ENCODE peak calls at places on chromosomes 4 and X, in nine cellular contexts. P, C, R, I, E, B, M, U and A are unnamed samples.
A peak's percentile ranks its signal among the peaks of the same experiment; 100 is the strongest.

GRCh38 chrX:727738-728621 is 97.4 kb downstream of the SHOX start:
- DNase-seq in E (no peak), B (no peak), M (no peak), R (no peak), U (no peak), I (no peak), P (no peak), C (no peak), A (no peak)

GRCh38 chr4:26372525-26373172 is 51.8 kb downstream of the RBPJ start:
- DNase-seq in M (peak; percentile 86), C (peak; percentile 30), I (peak; percentile 77), R (peak; percentile 84), P (no peak), B (no peak), U (no peak), E (peak; percentile 57), A (peak; percentile 28)

GRCh38 chrX:47169726-47170515 is 23.7 kb upstream of the UBA1 start:
- DNase-seq in B (no peak), C (peak; percentile 51), R (peak; percentile 29), U (peak; percentile 47), P (peak; percentile 11), E (peak; percentile 45), M (peak; percentile 63), I (peak; percentile 54), A (no peak)

GRCh38 chr4:110620352-110621327 is 2.2 kb downstream of the PITX2 start:
- DNase-seq in E (no peak), I (no peak), C (no peak), M (peak; percentile 25), P (no peak), B (no peak), R (no peak), U (no peak), A (no peak)

GRCh38 chr4:110614981-110615365 is 7.9 kb downstream of the PITX2 start:
- DNase-seq in P (no peak), R (no peak), U (no peak), E (no peak), M (no peak), B (no peak), C (no peak), I (no peak), A (no peak)

GRCh38 chr4:88283661-88284377 is 542 bp downstream of the PPM1K start:
- DNase-seq in E (peak; percentile 80), R (peak; percentile 58), P (peak; percentile 69), B (peak; percentile 50), U (peak; percentile 53), I (peak; percentile 50), C (peak; percentile 70), M (peak; percentile 66), A (no peak)

GRCh38 chr4:32931475-32931874 is 2211.3 kb downstream of the PCDH7 start:
- DNase-seq in U (no peak), E (no peak), C (no peak), B (no peak), R (no peak), M (no peak), I (no peak), P (no peak), A (no peak)

GRCh38 chrX:13051529-13052172 is 7.2 kb upstream of the FAM9C start:
- DNase-seq in P (no peak), I (no peak), B (no peak), R (no peak), U (no peak), C (peak; percentile 28), M (peak; percentile 66), E (peak; percentile 73), A (no peak)

GRCh38 chr4:25330335-25330734 is 17.8 kb downstream of the ZCCHC4 start:
- DNase-seq in B (no peak), R (no peak), C (no peak), U (no peak), E (no peak), M (no peak), P (no peak), I (no peak), A (no peak)

GRCh38 chr4:158817562-158818370 is 48.9 kb downstream of the FNIP2 start:
- DNase-seq in I (no peak), B (no peak), P (no peak), M (peak; percentile 52), U (no peak), C (no peak), R (no peak), E (no peak), A (no peak)

GRCh38 chr4:185792384-185793146 is 19.4 kb downstream of the SORBS2 start:
- DNase-seq in M (peak; percentile 98), P (no peak), E (no peak), U (no peak), B (no peak), R (peak; percentile 97), C (peak; percentile 29), I (peak; percentile 96), A (peak; percentile 96)

GRCh38 chr4:78684196-78685079 is 91.7 kb upstream of the BMP2K start:
- DNase-seq in I (peak; percentile 55), B (no peak), M (peak; percentile 74), R (peak; percentile 16), P (no peak), C (no peak), E (no peak), U (no peak), A (peak; percentile 14)

GRCh38 chr4:76897522-76898384 is at the start of gene SOWAHB:
- DNase-seq in U (no peak), E (peak; percentile 58), C (no peak), I (no peak), B (no peak), P (no peak), M (no peak), R (no peak), A (no peak)

GRCh38 chr4:5760246-5760645 is 49.2 kb downstream of the EVC start:
- DNase-seq in B (no peak), M (no peak), C (no peak), R (no peak), E (no peak), U (no peak), I (no peak), P (no peak), A (no peak)

GRCh38 chr4:21454196-21454595 is 494.4 kb downstream of the KCNIP4 start:
- DNase-seq in U (no peak), C (no peak), M (no peak), I (no peak), R (no peak), P (no peak), B (no peak), E (no peak), A (no peak)

GRCh38 chrX:154013614-154014360 is 5.9 kb downstream of the IRAK1 start:
- DNase-seq in C (no peak), U (no peak), B (no peak), E (peak; percentile 68), P (no peak), M (no peak), I (peak; percentile 10), R (no peak), A (no peak)

GRCh38 chr4:74635490-74636123 is 158.7 kb downstream of the BTC start:
- DNase-seq in I (no peak), M (no peak), C (no peak), E (no peak), B (no peak), P (no peak), R (no peak), U (no peak), A (no peak)

GRCh38 chrX:148914783-148915182 is 414.4 kb downstream of the AFF2 start:
- DNase-seq in P (no peak), B (no peak), E (no peak), R (peak; percentile 14), M (peak; percentile 34), C (no peak), U (no peak), I (no peak), A (no peak)

GRCh38 chrX:131841496-131842410 is 181.3 kb upstream of the STK26 start:
- DNase-seq in R (peak; percentile 42), U (no peak), C (peak; percentile 11), B (no peak), M (peak; percentile 35), P (peak; percentile 22), I (peak; percentile 38), E (peak; percentile 67), A (no peak)
- H3K4me3 ChIP-seq in R (no peak overlapping the region), U (no peak overlapping the region), C (no peak overlapping the region), B (no peak overlapping the region), M (no peak overlapping the region), P (no peak overlapping the region), I (no peak overlapping the region), E (no peak overlapping the region), A (no peak overlapping the region)

GRCh38 chrX:25442501-25442900 is 426.7 kb upstream of the ARX start:
- DNase-seq in M (no peak), R (no peak), B (no peak), U (no peak), C (no peak), I (no peak), E (no peak), P (no peak), A (no peak)
- TF ChIP-seq CTCF in M (no peak), R (no peak), B (no peak), U (no peak), C (no peak), I (no peak), E (no peak), P (no peak), A (no peak)

DNA sequence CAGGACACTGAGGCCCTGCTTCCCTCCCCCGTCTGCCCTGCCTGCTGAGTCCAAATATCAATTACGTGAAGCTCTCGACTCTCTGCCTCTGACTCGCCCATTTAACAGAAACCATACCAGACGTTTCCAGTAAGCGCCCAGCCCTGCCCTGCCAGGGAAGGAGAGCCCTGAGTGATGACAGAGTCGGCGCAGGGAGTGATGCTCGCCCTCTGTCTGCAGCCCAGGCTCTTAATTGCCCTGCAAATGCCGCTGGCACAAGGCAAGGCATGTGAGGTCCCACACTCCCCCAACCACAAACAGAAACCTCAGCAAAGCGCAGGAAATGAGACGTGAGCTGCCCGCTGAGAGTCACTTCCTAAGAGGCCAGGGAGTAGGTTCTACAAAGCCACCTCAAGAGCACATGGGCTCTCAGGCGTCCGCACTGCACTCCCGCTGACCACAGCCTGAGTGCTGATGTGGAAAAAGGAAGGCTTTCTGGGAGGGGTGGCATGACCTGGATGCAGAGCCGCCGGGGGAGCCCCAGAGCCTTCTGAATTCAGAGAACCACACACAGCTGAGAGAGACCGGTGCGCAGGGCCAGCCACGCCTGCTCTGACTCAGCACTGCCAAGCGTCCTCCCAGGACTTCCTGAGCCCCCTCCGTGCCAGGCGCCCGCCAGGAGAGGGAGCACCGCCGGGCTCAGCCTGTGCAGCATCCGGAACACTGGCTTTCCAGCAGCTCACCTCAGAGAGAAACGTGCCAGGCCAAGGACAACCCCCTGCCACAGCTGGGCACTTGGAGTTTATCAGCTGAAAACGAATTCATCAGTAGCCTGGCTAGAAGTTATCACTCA is 5.3 kb downstream of the ZFYVE28 start:
- DNase-seq in M (peak; percentile 92), R (peak; percentile 99), P (peak; percentile 78), I (peak; percentile 85), B (peak; percentile 75), C (peak; percentile 69), U (peak; percentile 76), E (peak; percentile 86), A (peak; percentile 41)
- H3K4me3 ChIP-seq in M (peak overlapping the region; percentile 23), R (peak overlapping the region; percentile 15), P (no peak overlapping the region), I (peak overlapping the region; percentile 22), B (peak overlapping the region; percentile 24), C (peak overlapping the region; percentile 39), U (peak overlapping the region; percentile 54), E (peak overlapping the region; percentile 38), A (peak overlapping the region; percentile 48)

DNA sequence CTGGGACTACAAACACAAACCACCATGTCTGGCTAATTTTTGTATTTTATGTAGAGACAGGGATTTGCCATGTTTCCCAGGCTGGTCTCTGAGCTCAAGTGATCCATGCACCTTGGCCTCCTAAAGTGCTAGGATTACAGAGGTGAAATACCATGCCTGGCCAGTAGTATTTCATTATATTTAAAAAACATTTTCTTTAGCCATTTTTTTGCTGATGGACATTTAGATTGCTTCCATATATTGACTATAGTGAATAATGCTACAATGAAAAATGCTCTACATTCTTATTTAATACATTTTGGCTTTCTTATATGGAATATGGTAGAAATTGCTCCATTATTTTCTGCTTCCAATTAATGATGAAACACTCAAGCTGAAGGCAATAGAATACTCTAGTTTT is 1439.7 kb downstream of the FSTL5 start:
- DNase-seq in B (no peak), M (no peak), E (no peak), P (no peak), I (no peak), U (no peak), R (no peak), C (no peak), A (no peak)
- TF ChIP-seq CTCF in B (no peak), M (no peak), E (no peak), P (no peak), I (no peak), U (no peak), R (no peak), C (no peak), A (no peak)